ENCODE peak calls at places on chromosomes 4 and X, in six cellular contexts. I is ovary; P is CD8-positive, alpha-beta T cell; V is prostate gland; M is sigmoid colon; Q is Panc1. B is an unnamed sample.

GRCh38 chr4:121183359-121183758 is 19.2 kb upstream of the TNIP3 start:
- DNase-seq in I (no peak), P (no peak), V (no peak), M (no peak), Q (no peak), B (no peak)

GRCh38 chrX:46251755-46252154 is 293.5 kb downstream of the ZNF674 start:
- DNase-seq in I (no peak), P (no peak), V (no peak), M (no peak), Q (no peak), B (no peak)

GRCh38 chrX:114905251-114905650 is 112.2 kb downstream of the IL13RA2 start:
- DNase-seq in I (no peak), P (no peak), V (no peak), M (no peak), Q (no peak), B (no peak)

GRCh38 chr4:40283968-40284367 is 51.2 kb upstream of the CHRNA9 start:
- DNase-seq in I (no peak), P (peak; percentile 76), V (no peak), M (peak; percentile 15), Q (no peak), B (no peak)

GRCh38 chrX:123159403-123159802 is 24.7 kb upstream of the GRIA3 start:
- DNase-seq in I (no peak), P (no peak), V (no peak), M (no peak), Q (no peak), B (no peak)

GRCh38 chr4:16659120-16659519 is 239.3 kb downstream of the LDB2 start:
- DNase-seq in I (no peak), P (no peak), V (no peak), M (no peak), Q (no peak), B (no peak)

GRCh38 chr4:48334236-48334635 is 7.1 kb upstream of the SLAIN2 start:
- DNase-seq in I (no peak), P (no peak), V (no peak), M (no peak), Q (no peak), B (no peak)

GRCh38 chrX:73563740-73564073 is 710 bp downstream of the CHIC1 start:
- DNase-seq in I (no peak), P (no peak), V (no peak), M (no peak), Q (no peak), B (no peak)

GRCh38 chr4:42653606-42654560 is 3.0 kb downstream of the ATP8A1 start:
- DNase-seq in I (no peak), P (no peak), V (peak; percentile 52), M (no peak), Q (no peak), B (no peak)

GRCh38 chr4:3445111-3445820 is 3.5 kb downstream of the HGFAC start:
- DNase-seq in I (peak; percentile 14), P (no peak), V (no peak), M (no peak), Q (no peak), B (no peak)

GRCh38 chr4:168717852-168718251 is 221.0 kb downstream of the PALLD start:
- DNase-seq in I (no peak), P (no peak), V (peak; percentile 22), M (no peak), Q (no peak), B (no peak)

GRCh38 chrX:128769511-128769910 is 717.3 kb upstream of the ACTRT1 start:
- DNase-seq in I (no peak), P (no peak), V (no peak), M (no peak), Q (no peak), B (no peak)

GRCh38 chr4:87977521-87978278 is 2.2 kb downstream of the SPP1 start:
- DNase-seq in I (no peak), P (no peak), V (no peak), M (no peak), Q (no peak), B (no peak)

GRCh38 chr4:86918539-86919072 is 16.2 kb upstream of the AFF1 start:
- DNase-seq in I (no peak), P (no peak), V (no peak), M (no peak), Q (no peak), B (no peak)

GRCh38 chrX:15848576-15848975 is 6.0 kb downstream of the AP1S2 start:
- DNase-seq in I (no peak), P (no peak), V (no peak), M (no peak), Q (no peak), B (no peak)

GRCh38 chrX:23904096-23904495 is 3.6 kb downstream of the APOO start:
- DNase-seq in I (no peak), P (no peak), V (no peak), M (no peak), Q (no peak), B (no peak)

GRCh38 chr4:170014359-170015008 is 11.7 kb downstream of the MFAP3L start:
- DNase-seq in I (peak; percentile 32), P (no peak), V (no peak), M (no peak), Q (no peak), B (no peak)

GRCh38 chr4:119271361-119272085 is 50.4 kb downstream of the FABP2 start:
- DNase-seq in I (no peak), P (no peak), V (no peak), M (no peak), Q (no peak), B (no peak)

GRCh38 chrX:135984220-135984619 is 1.0 kb upstream of the SLC9A6 start:
- DNase-seq in I (no peak), P (no peak), V (no peak), M (no peak), Q (no peak), B (no peak)

GRCh38 chr4:77418333-77418732 is 187.3 kb upstream of the CXCL13 start:
- DNase-seq in I (no peak), P (no peak), V (no peak), M (no peak), Q (no peak), B (no peak)

GRCh38 chr4:1417522-1418390 is 11.5 kb upstream of the NKX1-1 start:
- DNase-seq in I (no peak), P (no peak), V (no peak), M (peak; percentile 57), Q (no peak), B (peak; percentile 34)

GRCh38 chr4:163161536-163162205 is 5.0 kb downstream of the NAF1 start:
- DNase-seq in I (no peak), P (no peak), V (no peak), M (no peak), Q (no peak), B (no peak)

GRCh38 chrX:103831803-103832544 is at the start of gene RAB9B:
- DNase-seq in I (peak; percentile 86), P (peak; percentile 70), V (peak; percentile 47), M (peak; percentile 89), Q (peak; percentile 1), B (peak; percentile 28)

GRCh38 chr4:110852793-110853192 is 229.9 kb upstream of the PITX2 start:
- DNase-seq in I (no peak), P (no peak), V (no peak), M (no peak), Q (no peak), B (no peak)

GRCh38 chr4:110850461-110851447 is 227.9 kb upstream of the PITX2 start:
- DNase-seq in I (no peak), P (no peak), V (no peak), M (no peak), Q (no peak), B (no peak)

GRCh38 chr4:110853242-110853641 is 230.4 kb upstream of the PITX2 start:
- DNase-seq in I (no peak), P (no peak), V (no peak), M (no peak), Q (no peak), B (no peak)

GRCh38 chr4:110851989-110852388 is 229.1 kb upstream of the PITX2 start:
- DNase-seq in I (no peak), P (no peak), V (no peak), M (no peak), Q (no peak), B (no peak)

GRCh38 chr4:110854021-110854678 is 231.3 kb upstream of the PITX2 start:
- DNase-seq in I (no peak), P (no peak), V (no peak), M (no peak), Q (peak; percentile 5), B (no peak)
- H3K27ac ChIP-seq in I (no peak overlapping the region), P (no peak overlapping the region), V (no peak overlapping the region), M (no peak overlapping the region), Q (no peak overlapping the region), B (no peak overlapping the region)

DNA sequence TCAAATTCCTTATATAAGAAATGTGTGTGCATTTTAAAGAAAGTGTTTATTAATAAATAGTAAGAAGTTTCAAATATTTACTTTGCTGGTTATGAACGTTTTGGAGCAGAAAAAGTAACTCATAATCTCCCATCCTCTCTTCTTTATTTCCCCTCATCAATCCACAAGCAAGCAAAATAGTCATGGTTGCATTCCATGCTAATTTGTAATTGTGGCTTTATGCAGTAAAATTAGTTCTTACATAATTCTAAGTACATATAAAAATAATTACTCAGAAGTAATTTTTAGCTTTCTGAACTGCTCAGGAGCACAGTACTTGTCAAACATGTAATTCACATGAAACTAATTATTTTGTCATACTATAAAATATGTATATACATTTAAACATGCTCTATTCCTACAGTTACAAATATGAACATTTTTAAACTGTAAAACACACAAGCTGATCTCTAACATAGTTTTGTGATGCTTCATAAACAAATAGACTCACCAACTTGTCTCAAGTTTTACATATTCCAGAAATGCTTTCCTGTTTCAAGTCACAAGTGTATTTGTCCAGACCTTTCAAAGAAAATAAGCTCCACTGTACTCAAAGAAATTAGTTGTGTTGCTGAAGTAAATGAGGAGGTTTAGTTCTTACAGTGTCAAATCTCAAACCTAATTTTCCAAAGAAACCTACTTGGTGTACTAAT is 218.9 kb downstream of the PABPC4L start:
- DNase-seq in I (no peak), P (no peak), V (no peak), M (no peak), Q (no peak), B (no peak)
- H3K27ac ChIP-seq in I (no peak overlapping the region), P (no peak overlapping the region), V (no peak overlapping the region), M (no peak overlapping the region), Q (no peak overlapping the region), B (no peak overlapping the region)

GRCh38 chrX:12890467-12890866 is 16.0 kb upstream of the TLR8 start:
- DNase-seq in I (no peak), P (no peak), V (no peak), M (no peak), Q (no peak), B (no peak)
- H3K27ac ChIP-seq in I (no peak overlapping the region), P (no peak overlapping the region), V (no peak overlapping the region), M (no peak overlapping the region), Q (no peak overlapping the region), B (no peak overlapping the region)

DNA sequence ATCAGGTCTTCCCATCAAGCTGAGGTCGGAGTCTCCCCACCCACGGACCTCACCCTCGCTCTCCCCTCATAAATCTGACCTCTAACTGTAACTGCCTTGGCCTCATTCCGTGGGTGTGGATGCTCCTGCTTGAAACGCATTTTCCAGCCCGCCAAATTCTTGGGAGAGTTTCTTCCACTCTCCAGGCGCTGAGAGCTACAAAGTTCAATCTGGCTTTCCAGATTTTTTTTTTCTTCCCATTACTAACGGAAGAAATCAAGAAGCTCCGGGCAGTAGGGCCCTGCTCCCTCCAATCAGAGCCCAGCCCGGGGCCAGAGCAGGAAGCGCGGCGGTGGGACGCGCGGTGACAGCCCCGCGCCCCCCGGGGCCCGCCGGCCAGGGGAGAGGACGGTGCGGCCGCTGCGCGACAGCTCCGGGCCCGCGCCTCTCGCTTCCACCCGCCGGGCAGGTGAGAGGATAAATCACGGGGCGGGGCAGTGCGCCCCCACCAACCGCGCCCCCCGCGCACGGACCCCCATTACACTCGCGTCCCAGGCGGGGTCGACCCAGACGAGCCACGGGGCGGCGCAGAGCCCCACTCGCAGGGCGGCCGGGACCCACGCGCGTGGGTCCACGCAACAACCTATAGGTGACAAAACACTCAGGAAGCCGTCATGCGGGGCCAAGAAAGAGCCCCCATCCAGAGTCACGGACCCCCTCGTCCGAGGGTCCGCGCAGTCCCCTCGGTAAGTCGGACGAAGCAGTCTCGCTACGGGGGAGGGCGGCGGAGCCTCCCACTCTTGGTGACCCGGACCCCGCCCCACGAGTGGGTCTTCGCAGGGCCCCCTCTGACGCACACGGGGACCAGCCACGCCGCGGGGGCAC is 916 bp downstream of the AFAP1 start:
- DNase-seq in I (peak; percentile 44), P (peak; percentile 53), V (no peak), M (peak; percentile 76), Q (no peak), B (no peak)
- H3K27ac ChIP-seq in I (peak overlapping the region; percentile 55), P (peak overlapping the region; percentile 62), V (peak overlapping the region; percentile 86), M (peak overlapping the region; percentile 100), Q (peak overlapping the region; percentile 97), B (peak overlapping the region; percentile 71)